ENCODE peak calls at places on chromosomes 6 and 20, in eight cellular contexts. N, V, O, H, G, S, Z and D are unnamed samples.
A peak's percentile ranks its signal among the peaks of the same experiment; 100 is the strongest.

GRCh38 chr20:51431321-51431720 is 111.2 kb downstream of the NFATC2 start:
- DNase-seq in G (no peak), S (no peak), O (no peak), V (no peak), N (no peak), H (no peak), Z (no peak), D (no peak)

GRCh38 chr20:45857836-45858250 is 429 bp downstream of the ZSWIM3 start:
- DNase-seq in H (no peak), O (no peak), Z (no peak), S (no peak), G (no peak), V (no peak), N (no peak), D (no peak)

GRCh38 chr6:142647436-142648389 is 297.3 kb downstream of the HIVEP2 start:
- DNase-seq in H (no peak), G (no peak), V (no peak), S (no peak), N (no peak), Z (no peak), O (no peak), D (no peak)

GRCh38 chr6:163494279-163494727 is 79.8 kb downstream of the QKI start:
- DNase-seq in V (peak; percentile 64), Z (no peak), G (no peak), N (no peak), O (no peak), S (peak; percentile 17), H (no peak), D (no peak)

GRCh38 chr6:119313937-119314893 is 35.3 kb downstream of the MAN1A1 start:
- DNase-seq in V (no peak), G (no peak), N (no peak), Z (no peak), O (no peak), S (no peak), H (no peak), D (no peak)

GRCh38 chr6:34001706-34002645 is 143.9 kb downstream of the GRM4 start:
- DNase-seq in Z (no peak), O (no peak), G (no peak), H (no peak), S (no peak), V (no peak), N (no peak), D (no peak)

GRCh38 chr20:45336530-45337366 is 11.5 kb downstream of the SDC4 start:
- DNase-seq in V (peak; percentile 98), G (peak; percentile 60), O (no peak), H (peak; percentile 88), N (no peak), S (peak; percentile 85), Z (no peak), D (no peak)

GRCh38 chr20:10558635-10559187 is 115.1 kb downstream of the JAG1 start:
- DNase-seq in H (no peak), S (peak; percentile 44), N (no peak), V (peak; percentile 92), O (no peak), Z (no peak), G (no peak), D (no peak)

GRCh38 chr6:5287205-5287965 is 26.1 kb downstream of the FARS2 start:
- DNase-seq in H (no peak), G (no peak), Z (no peak), N (no peak), V (peak; percentile 66), S (no peak), O (no peak), D (no peak)

GRCh38 chr6:69164564-69165252 is 529.6 kb downstream of the ADGRB3 start:
- DNase-seq in G (no peak), N (no peak), V (no peak), H (no peak), Z (peak; percentile 18), O (no peak), S (peak; percentile 2), D (no peak)

GRCh38 chr6:14502551-14502950 is 385.0 kb downstream of the CD83 start:
- DNase-seq in S (peak; percentile 46), V (no peak), O (no peak), N (no peak), H (no peak), Z (peak; percentile 23), G (no peak), D (no peak)

GRCh38 chr6:105810105-105810921 is 275.8 kb upstream of the PRDM1 start:
- DNase-seq in S (peak; percentile 79), N (no peak), H (no peak), O (no peak), Z (peak; percentile 23), V (peak; percentile 90), G (no peak), D (peak; percentile 25)

GRCh38 chr6:158654960-158655485 is 5.2 kb downstream of the SYTL3 start:
- DNase-seq in V (peak; percentile 86), S (no peak), O (no peak), G (no peak), N (no peak), Z (no peak), H (peak; percentile 47), D (no peak)

DNA sequence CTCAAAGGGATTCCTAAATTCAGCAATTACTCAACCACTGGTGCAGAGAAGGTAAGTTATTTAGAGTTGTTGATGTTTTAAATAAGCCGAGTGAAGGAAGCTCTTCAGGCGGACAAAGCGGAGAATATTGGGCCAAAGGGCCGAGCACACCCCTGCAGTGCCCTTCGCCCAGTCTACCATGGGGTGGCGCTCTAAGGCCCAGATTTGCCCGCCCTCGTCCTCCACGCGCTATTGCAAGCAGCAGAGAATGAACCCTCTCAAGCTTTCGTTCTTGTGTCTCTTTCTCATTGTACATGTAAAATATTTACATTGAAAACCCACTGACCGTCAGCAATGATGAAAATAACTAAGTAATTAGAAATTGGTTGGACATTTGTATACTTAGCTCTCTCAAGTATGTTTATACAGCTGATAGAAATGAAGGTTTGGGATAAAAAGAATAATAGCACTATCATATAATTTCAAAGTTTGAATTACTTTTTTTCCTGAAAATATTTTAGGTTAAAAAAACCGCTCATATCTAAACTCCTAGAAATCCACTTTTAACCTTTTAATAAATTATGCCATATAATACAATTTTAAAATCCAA is 195.0 kb upstream of the CEP162 start:
- DNase-seq in H (peak; percentile 84), Z (peak; percentile 84), N (peak; percentile 82), S (peak; percentile 64), O (peak; percentile 91), G (peak; percentile 14), V (peak; percentile 8), D (no peak)
- TF ChIP-seq CTCF in H (peak; percentile 80), Z (peak; percentile 89), N (peak; percentile 84), S (peak; percentile 72), O (peak; percentile 84), G (peak; percentile 25), V (peak; percentile 81), D (peak; percentile 43)

DNA sequence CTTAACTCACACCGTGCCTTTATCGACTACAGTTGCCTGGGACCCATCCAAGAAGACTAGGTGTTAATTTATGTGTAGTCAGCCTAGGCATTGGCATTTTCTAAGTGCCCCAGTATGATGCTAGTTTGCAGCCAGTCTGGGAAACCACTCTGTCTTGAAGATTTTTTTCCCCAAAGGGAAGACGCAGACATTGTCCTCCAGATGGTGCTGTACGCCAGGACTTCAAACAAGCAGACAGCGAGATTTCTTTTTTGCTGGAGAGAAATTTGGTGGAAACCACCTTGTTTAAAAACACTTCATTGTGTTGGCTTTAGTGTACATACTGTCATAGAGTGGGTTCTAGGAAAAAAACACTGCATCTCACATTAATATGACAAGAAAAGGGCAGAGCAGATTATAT is 30.0 kb downstream of the ALDH5A1 start:
- DNase-seq in N (no peak), V (peak; percentile 57), O (peak; percentile 35), S (peak; percentile 58), G (no peak), H (no peak), Z (peak; percentile 60), D (no peak)
- TF ChIP-seq CTCF in N (peak; percentile 69), V (peak; percentile 79), O (peak; percentile 33), S (peak; percentile 44), G (no peak), H (no peak), Z (peak; percentile 77), D (peak; percentile 24)

GRCh38 chr6:131255911-131256310 is 120.6 kb downstream of the AKAP7 start:
- DNase-seq in N (no peak), G (no peak), H (no peak), Z (no peak), S (no peak), O (no peak), V (no peak), D (no peak)

GRCh38 chr6:131251593-131252204 is 116.4 kb downstream of the AKAP7 start:
- DNase-seq in G (no peak), O (no peak), H (no peak), V (no peak), Z (no peak), N (no peak), S (no peak), D (no peak)

GRCh38 chr6:131255434-131255833 is 120.2 kb downstream of the AKAP7 start:
- DNase-seq in S (no peak), H (no peak), N (no peak), G (no peak), Z (no peak), V (no peak), O (no peak), D (no peak)

GRCh38 chr6:131244942-131245341 is 109.7 kb downstream of the AKAP7 start:
- DNase-seq in S (no peak), Z (no peak), V (no peak), H (no peak), G (no peak), O (no peak), N (no peak), D (no peak)

DNA sequence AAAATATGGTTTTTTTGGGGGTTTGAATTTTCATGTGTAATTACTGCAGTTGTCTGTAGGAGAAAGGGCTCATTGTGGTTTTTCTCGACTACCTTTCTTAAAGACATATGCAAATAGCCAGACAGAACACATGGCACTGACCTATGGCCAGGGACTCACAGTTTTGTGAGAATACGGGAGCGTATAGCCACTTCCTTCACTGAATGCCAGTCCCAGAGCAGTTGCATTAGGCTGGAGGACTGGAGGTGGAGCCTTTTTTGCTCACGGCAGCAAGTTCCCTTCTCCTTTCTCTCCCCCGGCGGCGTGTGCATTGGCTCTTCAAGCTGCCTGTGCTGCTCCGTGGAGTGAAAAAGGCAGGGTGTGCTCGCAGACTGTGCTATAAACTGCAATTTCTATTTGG is 114.9 kb downstream of the AKAP7 start:
- DNase-seq in O (peak; percentile 21), G (peak; percentile 58), S (no peak), H (peak; percentile 69), N (peak; percentile 16), V (no peak), Z (peak; percentile 45), D (peak; percentile 67)
- TF ChIP-seq CTCF in O (no peak), G (no peak), S (no peak), H (no peak), N (no peak), V (peak; percentile 23), Z (no peak), D (no peak)

DNA sequence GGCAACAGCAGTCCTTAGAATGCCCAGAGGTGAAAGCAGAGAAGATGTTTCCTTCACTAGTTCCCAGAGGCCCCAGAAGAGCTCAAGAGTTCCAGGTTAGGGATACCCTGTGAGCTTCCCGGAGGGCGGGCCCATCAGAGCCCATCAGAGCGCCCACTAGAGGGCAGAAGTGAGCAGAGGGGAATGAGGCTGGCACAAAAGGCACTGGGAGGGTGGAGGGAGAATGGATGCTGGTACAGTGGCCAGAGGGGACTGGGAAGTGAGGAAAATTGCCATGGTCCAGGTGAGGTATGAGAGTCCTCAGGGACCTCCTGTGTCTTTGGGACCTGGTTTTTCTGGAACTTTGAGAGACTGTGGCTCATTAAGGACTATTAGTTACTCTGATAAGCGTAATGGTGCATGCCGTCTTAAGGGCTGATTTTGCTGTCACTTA is 57.3 kb downstream of the LINC00237 start:
- DNase-seq in H (no peak), S (peak; percentile 50), G (no peak), V (no peak), Z (peak; percentile 17), O (peak; percentile 75), N (peak; percentile 33), D (no peak)
- TF ChIP-seq CTCF in H (peak; percentile 6), S (peak; percentile 55), G (peak; percentile 66), V (peak; percentile 82), Z (no peak), O (peak; percentile 79), N (peak; percentile 63), D (peak; percentile 72)

GRCh38 chr20:63539441-63540370 is 2.5 kb upstream of the PTK6 start:
- DNase-seq in G (no peak), S (no peak), Z (no peak), O (no peak), H (no peak), N (no peak), V (no peak), D (no peak)
- TF ChIP-seq CTCF in G (no peak), S (no peak), Z (no peak), O (no peak), H (no peak), N (no peak), V (no peak), D (no peak)